ENCODE peak calls at places on chromosome 7, in seven cellular contexts. One of them, this sample, is unnamed.

GRCh38 chr7:123184271-123184670 is 15.5 kb downstream of the SLC13A1 start:
- DNase-seq in kidney: no peak
- DNase-seq in mammary epithelial cell: no peak
- DNase-seq in upper lobe of right lung: no peak
- DNase-seq in cardiac muscle cell: no peak
- DNase-seq in psoas muscle: no peak
- DNase-seq in fibroblast of lung: no peak
- DNase-seq in this sample: no peak

GRCh38 chr7:47968852-47969774 is 10.3 kb downstream of the HUS1 start:
- DNase-seq in kidney: no peak
- DNase-seq in mammary epithelial cell: no peak
- DNase-seq in upper lobe of right lung: no peak
- DNase-seq in cardiac muscle cell: peak
- DNase-seq in psoas muscle: no peak
- DNase-seq in fibroblast of lung: peak
- DNase-seq in this sample: no peak

GRCh38 chr7:112707655-112708054 is 82.5 kb downstream of the TMEM168 start:
- DNase-seq in kidney: no peak
- DNase-seq in mammary epithelial cell: no peak
- DNase-seq in upper lobe of right lung: no peak
- DNase-seq in cardiac muscle cell: no peak
- DNase-seq in psoas muscle: no peak
- DNase-seq in fibroblast of lung: no peak
- DNase-seq in this sample: no peak

GRCh38 chr7:52547301-52547920 is 488.0 kb upstream of the POM121L12 start:
- DNase-seq in kidney: no peak
- DNase-seq in mammary epithelial cell: no peak
- DNase-seq in upper lobe of right lung: no peak
- DNase-seq in cardiac muscle cell: no peak
- DNase-seq in psoas muscle: no peak
- DNase-seq in fibroblast of lung: no peak
- DNase-seq in this sample: no peak

GRCh38 chr7:2607122-2607912 is 24.5 kb upstream of the TTYH3 start:
- DNase-seq in kidney: peak
- DNase-seq in mammary epithelial cell: no peak
- DNase-seq in upper lobe of right lung: no peak
- DNase-seq in cardiac muscle cell: peak
- DNase-seq in psoas muscle: peak
- DNase-seq in fibroblast of lung: no peak
- DNase-seq in this sample: no peak

GRCh38 chr7:83036721-83037380 is 125.8 kb downstream of the PCLO start:
- DNase-seq in kidney: no peak
- DNase-seq in mammary epithelial cell: no peak
- DNase-seq in upper lobe of right lung: no peak
- DNase-seq in cardiac muscle cell: no peak
- DNase-seq in psoas muscle: no peak
- DNase-seq in fibroblast of lung: no peak
- DNase-seq in this sample: no peak

GRCh38 chr7:112723416-112723815 is 66.8 kb downstream of the TMEM168 start:
- DNase-seq in kidney: no peak
- DNase-seq in mammary epithelial cell: peak
- DNase-seq in upper lobe of right lung: no peak
- DNase-seq in cardiac muscle cell: no peak
- DNase-seq in psoas muscle: no peak
- DNase-seq in fibroblast of lung: peak
- DNase-seq in this sample: no peak

GRCh38 chr7:37495574-37496184 is 47.0 kb upstream of the ELMO1 start:
- DNase-seq in kidney: no peak
- DNase-seq in mammary epithelial cell: peak
- DNase-seq in upper lobe of right lung: no peak
- DNase-seq in cardiac muscle cell: peak
- DNase-seq in psoas muscle: no peak
- DNase-seq in fibroblast of lung: peak
- DNase-seq in this sample: no peak

GRCh38 chr7:102463841-102464576 is 654 bp downstream of the ALKBH4 start:
- DNase-seq in kidney: no peak
- DNase-seq in mammary epithelial cell: no peak
- DNase-seq in upper lobe of right lung: no peak
- DNase-seq in cardiac muscle cell: peak
- DNase-seq in psoas muscle: no peak
- DNase-seq in fibroblast of lung: no peak
- DNase-seq in this sample: no peak

GRCh38 chr7:1028775-1029636 is 15.3 kb upstream of the GPR146 start:
- DNase-seq in kidney: peak
- DNase-seq in mammary epithelial cell: peak
- DNase-seq in upper lobe of right lung: peak
- DNase-seq in cardiac muscle cell: peak
- DNase-seq in psoas muscle: peak
- DNase-seq in fibroblast of lung: peak
- DNase-seq in this sample: peak

GRCh38 chr7:47093254-47093798 is 488.6 kb downstream of the TNS3 start:
- DNase-seq in kidney: no peak
- DNase-seq in mammary epithelial cell: no peak
- DNase-seq in upper lobe of right lung: no peak
- DNase-seq in cardiac muscle cell: no peak
- DNase-seq in psoas muscle: no peak
- DNase-seq in fibroblast of lung: peak
- DNase-seq in this sample: no peak

DNA sequence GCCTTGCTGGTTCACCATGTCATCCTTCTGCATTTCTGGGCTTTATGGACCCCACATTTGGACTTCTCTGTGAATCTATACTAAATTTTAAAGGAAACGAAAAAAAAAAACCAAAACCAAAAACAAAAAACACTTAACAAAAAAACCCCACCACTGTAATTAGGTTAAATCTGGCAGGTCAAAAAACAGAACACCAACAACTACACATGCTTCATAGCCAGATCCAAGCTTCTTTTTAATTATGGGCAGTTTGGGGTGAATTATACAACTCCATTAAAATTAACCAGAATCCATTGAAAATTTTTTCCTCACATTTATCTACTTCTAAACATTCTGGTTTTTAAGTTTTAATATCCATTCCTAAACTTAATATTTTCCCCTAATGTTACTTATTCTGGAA is 58.4 kb downstream of the CDK6 start:
- DNase-seq in kidney: no peak
- DNase-seq in mammary epithelial cell: no peak
- DNase-seq in upper lobe of right lung: no peak
- DNase-seq in cardiac muscle cell: no peak
- DNase-seq in psoas muscle: no peak
- DNase-seq in fibroblast of lung: no peak
- DNase-seq in this sample: no peak
- H3K27ac ChIP-seq in kidney: no peak
- H3K27ac ChIP-seq in mammary epithelial cell: no peak
- H3K27ac ChIP-seq in upper lobe of right lung: no peak
- H3K27ac ChIP-seq in cardiac muscle cell: no peak
- H3K27ac ChIP-seq in psoas muscle: no peak
- H3K27ac ChIP-seq in fibroblast of lung: no peak
- H3K27ac ChIP-seq in this sample: no peak

GRCh38 chr7:100874300-100874576 is 665 bp upstream of the SRRT start:
- DNase-seq in kidney: peak
- DNase-seq in mammary epithelial cell: no peak
- DNase-seq in upper lobe of right lung: no peak
- DNase-seq in cardiac muscle cell: no peak
- DNase-seq in psoas muscle: no peak
- DNase-seq in fibroblast of lung: no peak
- DNase-seq in this sample: peak

GRCh38 chr7:100873599-100874299 is 1.2 kb upstream of the SRRT start:
- DNase-seq in kidney: no peak
- DNase-seq in mammary epithelial cell: no peak
- DNase-seq in upper lobe of right lung: no peak
- DNase-seq in cardiac muscle cell: no peak
- DNase-seq in psoas muscle: no peak
- DNase-seq in fibroblast of lung: no peak
- DNase-seq in this sample: peak

GRCh38 chr7:100878013-100878412 is 3.1 kb downstream of the SRRT start:
- DNase-seq in kidney: peak
- DNase-seq in mammary epithelial cell: no peak
- DNase-seq in upper lobe of right lung: no peak
- DNase-seq in cardiac muscle cell: no peak
- DNase-seq in psoas muscle: peak
- DNase-seq in fibroblast of lung: no peak
- DNase-seq in this sample: no peak

GRCh38 chr7:100875356-100875751 is 451 bp downstream of the SRRT start:
- DNase-seq in kidney: no peak
- DNase-seq in mammary epithelial cell: peak
- DNase-seq in upper lobe of right lung: no peak
- DNase-seq in cardiac muscle cell: no peak
- DNase-seq in psoas muscle: no peak
- DNase-seq in fibroblast of lung: no peak
- DNase-seq in this sample: no peak

GRCh38 chr7:100874577-100875355 is at the start of gene SRRT:
- DNase-seq in kidney: peak
- DNase-seq in mammary epithelial cell: peak
- DNase-seq in upper lobe of right lung: peak
- DNase-seq in cardiac muscle cell: peak
- DNase-seq in psoas muscle: peak
- DNase-seq in fibroblast of lung: peak
- DNase-seq in this sample: peak
- TF ChIP-seq CTCF in kidney: peak
- TF ChIP-seq CTCF in mammary epithelial cell: no peak
- TF ChIP-seq CTCF in upper lobe of right lung: peak
- TF ChIP-seq CTCF in cardiac muscle cell: no peak
- TF ChIP-seq CTCF in psoas muscle: peak
- TF ChIP-seq CTCF in fibroblast of lung: peak
- TF ChIP-seq CTCF in this sample: no peak

DNA sequence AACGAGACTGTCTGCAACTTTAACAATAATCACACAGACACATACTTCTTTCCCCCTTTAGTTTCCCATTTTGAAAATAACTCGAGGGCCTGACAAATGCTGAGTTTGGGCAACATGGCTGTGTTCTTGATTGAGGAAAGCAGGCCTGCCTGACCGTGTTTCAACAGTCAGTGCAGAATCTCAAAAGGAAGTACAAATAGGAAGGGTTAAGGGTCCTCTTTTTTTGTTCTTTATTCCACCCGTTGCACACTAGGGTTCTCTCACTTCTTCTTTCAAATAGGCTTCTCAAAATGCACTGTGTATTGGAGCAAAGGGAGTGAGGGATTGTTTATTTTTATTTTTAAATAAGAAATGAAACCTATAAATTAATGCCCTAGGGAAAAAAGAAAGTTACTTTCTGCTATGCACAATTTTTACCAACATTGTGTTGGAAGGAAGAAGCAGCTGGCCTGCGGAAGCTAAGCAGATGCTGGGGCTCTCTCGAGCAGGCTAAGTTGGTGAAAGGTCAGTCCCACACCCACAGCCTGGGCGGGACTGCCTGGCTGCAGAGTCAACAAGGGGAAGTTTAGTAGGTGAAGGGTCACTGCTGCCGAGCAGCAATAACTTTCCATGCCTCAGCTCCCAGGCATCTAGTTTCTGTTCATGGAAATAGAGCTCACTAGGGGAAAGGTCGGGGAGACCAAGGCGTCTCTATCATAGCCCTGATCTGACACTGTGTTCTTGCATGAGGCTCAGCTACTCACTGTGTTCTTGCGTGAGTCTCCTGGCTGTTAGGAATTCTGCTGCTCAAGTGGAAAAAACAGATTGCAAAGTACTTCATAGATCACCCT is 12.2 kb upstream of the PDK4 start:
- DNase-seq in kidney: peak
- DNase-seq in mammary epithelial cell: peak
- DNase-seq in upper lobe of right lung: peak
- DNase-seq in cardiac muscle cell: peak
- DNase-seq in psoas muscle: peak
- DNase-seq in fibroblast of lung: peak
- DNase-seq in this sample: peak
- H3K4me3 ChIP-seq in kidney: peak
- H3K4me3 ChIP-seq in mammary epithelial cell: no peak
- H3K4me3 ChIP-seq in upper lobe of right lung: peak
- H3K4me3 ChIP-seq in cardiac muscle cell: no peak
- H3K4me3 ChIP-seq in psoas muscle: peak
- H3K4me3 ChIP-seq in fibroblast of lung: peak
- H3K4me3 ChIP-seq in this sample: peak

GRCh38 chr7:114082934-114083647 is 164.3 kb upstream of the PPP1R3A start:
- DNase-seq in kidney: peak
- DNase-seq in mammary epithelial cell: no peak
- DNase-seq in upper lobe of right lung: peak
- DNase-seq in cardiac muscle cell: peak
- DNase-seq in psoas muscle: peak
- DNase-seq in fibroblast of lung: peak
- DNase-seq in this sample: no peak
- H3K27ac ChIP-seq in kidney: no peak
- H3K27ac ChIP-seq in mammary epithelial cell: no peak
- H3K27ac ChIP-seq in upper lobe of right lung: no peak
- H3K27ac ChIP-seq in cardiac muscle cell: no peak
- H3K27ac ChIP-seq in psoas muscle: peak
- H3K27ac ChIP-seq in fibroblast of lung: no peak
- H3K27ac ChIP-seq in this sample: no peak

GRCh38 chr7:158760936-158761335 is 56.3 kb upstream of the NCAPG2 start:
- DNase-seq in kidney: no peak
- DNase-seq in mammary epithelial cell: no peak
- DNase-seq in upper lobe of right lung: no peak
- DNase-seq in cardiac muscle cell: no peak
- DNase-seq in psoas muscle: no peak
- DNase-seq in fibroblast of lung: no peak
- DNase-seq in this sample: no peak
- TF ChIP-seq CTCF in kidney: no peak
- TF ChIP-seq CTCF in mammary epithelial cell: peak
- TF ChIP-seq CTCF in upper lobe of right lung: peak
- TF ChIP-seq CTCF in cardiac muscle cell: peak
- TF ChIP-seq CTCF in psoas muscle: no peak
- TF ChIP-seq CTCF in fibroblast of lung: peak
- TF ChIP-seq CTCF in this sample: no peak

GRCh38 chr7:155263522-155264197 is 34.0 kb upstream of the INSIG1 start:
- DNase-seq in kidney: no peak
- DNase-seq in mammary epithelial cell: no peak
- DNase-seq in upper lobe of right lung: no peak
- DNase-seq in cardiac muscle cell: peak
- DNase-seq in psoas muscle: no peak
- DNase-seq in fibroblast of lung: no peak
- DNase-seq in this sample: no peak
- H3K4me3 ChIP-seq in kidney: no peak
- H3K4me3 ChIP-seq in mammary epithelial cell: no peak
- H3K4me3 ChIP-seq in upper lobe of right lung: no peak
- H3K4me3 ChIP-seq in cardiac muscle cell: no peak
- H3K4me3 ChIP-seq in psoas muscle: no peak
- H3K4me3 ChIP-seq in fibroblast of lung: no peak
- H3K4me3 ChIP-seq in this sample: no peak

This sample was measured in coronary artery.